ENCODE peak calls at places on chromosomes 13 and 19, in four cellular contexts. U is SK-N-SH, A is HepG2, X is K562. F is an unnamed sample.

GRCh38 chr13:48595330-48596127 is 58.2 kb upstream of the CYSLTR2 start:
- DNase-seq in U (peak; percentile 48), A (peak; percentile 79), X (peak; percentile 57), F (peak; percentile 32)

GRCh38 chr19:40611096-40611495 is 9.9 kb downstream of the LTBP4 start:
- DNase-seq in U (no peak), A (no peak), X (no peak), F (no peak)

GRCh38 chr13:38763446-38764381 is 76.8 kb downstream of the FREM2 start:
- DNase-seq in U (peak; percentile 36), A (peak; percentile 16), X (peak; percentile 24), F (peak; percentile 22)

GRCh38 chr13:33806470-33807248 is 11.3 kb upstream of the RFC3 start:
- DNase-seq in U (no peak), A (no peak), X (no peak), F (no peak)

GRCh38 chr13:39039033-39039432 is 777 bp downstream of the NHLRC3 start:
- DNase-seq in U (no peak), A (peak; percentile 12), X (peak; percentile 6), F (no peak)

GRCh38 chr19:48681127-48681470 is 8.3 kb upstream of the NTN5 start:
- DNase-seq in U (no peak), A (no peak), X (peak; percentile 64), F (no peak)

GRCh38 chr19:4986471-4986888 is 17.6 kb downstream of the KDM4B start:
- DNase-seq in U (no peak), A (no peak), X (no peak), F (no peak)

GRCh38 chr13:38875186-38875875 is 115.3 kb downstream of the STOML3 start:
- DNase-seq in U (no peak), A (no peak), X (no peak), F (no peak)

GRCh38 chr19:32677657-32678056 is 2.0 kb downstream of the RGS9BP start:
- DNase-seq in U (no peak), A (no peak), X (no peak), F (peak; percentile 30)

GRCh38 chr13:24038405-24038804 is 122.1 kb upstream of the SPATA13 start:
- DNase-seq in U (no peak), A (no peak), X (no peak), F (no peak)

GRCh38 chr19:13008926-13009787 is 13.9 kb downstream of the NFIX start:
- DNase-seq in U (peak; percentile 17), A (no peak), X (no peak), F (no peak)

GRCh38 chr13:24176351-24177101 is 16.0 kb downstream of the SPATA13 start:
- DNase-seq in U (no peak), A (peak; percentile 72), X (no peak), F (no peak)

GRCh38 chr13:103188688-103189326 is 122.6 kb upstream of the SLC10A2 start:
- DNase-seq in U (peak; percentile 23), A (no peak), X (no peak), F (no peak)

GRCh38 chr19:39823693-39824092 is 10.3 kb downstream of the DYRK1B start:
- DNase-seq in U (peak; percentile 52), A (no peak), X (no peak), F (no peak)

GRCh38 chr13:100855151-100855550 is 180.6 kb upstream of the TMTC4 start:
- DNase-seq in U (no peak), A (no peak), X (no peak), F (no peak)

GRCh38 chr19:4009990-4010807 is 2.7 kb downstream of the PIAS4 start:
- DNase-seq in U (peak; percentile 6), A (no peak), X (no peak), F (no peak)

GRCh38 chr13:44667950-44668349 is 91.8 kb upstream of the TSC22D1 start:
- DNase-seq in U (no peak), A (no peak), X (no peak), F (no peak)

GRCh38 chr13:108895220-108895704 is 265.9 kb downstream of the MYO16 start:
- DNase-seq in U (peak; percentile 38), A (peak; percentile 36), X (peak; percentile 48), F (no peak)

GRCh38 chr19:45306040-45306439 is 16.6 kb downstream of the CKM start:
- DNase-seq in U (no peak), A (no peak), X (no peak), F (no peak)

GRCh38 chr13:95349267-95349666 is 48.0 kb upstream of the ABCC4 start:
- DNase-seq in U (no peak), A (no peak), X (peak; percentile 53), F (no peak)

GRCh38 chr19:1445185-1445931 is 4.6 kb upstream of the APC2 start:
- DNase-seq in U (peak; percentile 94), A (peak; percentile 37), X (peak; percentile 87), F (peak; percentile 82)

GRCh38 chr13:102399791-102400618 is 1.8 kb downstream of the FGF14 start:
- DNase-seq in U (peak; percentile 78), A (no peak), X (no peak), F (peak; percentile 38)

GRCh38 chr13:46983881-46984280 is 87.0 kb upstream of the HTR2A start:
- DNase-seq in U (no peak), A (peak; percentile 32), X (no peak), F (no peak)

GRCh38 chr13:41833201-41833600 is 127.7 kb downstream of the VWA8 start:
- DNase-seq in U (no peak), A (no peak), X (no peak), F (no peak)

GRCh38 chr19:10104665-10105221 is 1.4 kb upstream of the PPAN start:
- DNase-seq in U (no peak), A (no peak), X (peak; percentile 79), F (no peak)

GRCh38 chr19:31144069-31144468 is 205.2 kb downstream of the TSHZ3 start:
- DNase-seq in U (no peak), A (no peak), X (no peak), F (no peak)

DNA sequence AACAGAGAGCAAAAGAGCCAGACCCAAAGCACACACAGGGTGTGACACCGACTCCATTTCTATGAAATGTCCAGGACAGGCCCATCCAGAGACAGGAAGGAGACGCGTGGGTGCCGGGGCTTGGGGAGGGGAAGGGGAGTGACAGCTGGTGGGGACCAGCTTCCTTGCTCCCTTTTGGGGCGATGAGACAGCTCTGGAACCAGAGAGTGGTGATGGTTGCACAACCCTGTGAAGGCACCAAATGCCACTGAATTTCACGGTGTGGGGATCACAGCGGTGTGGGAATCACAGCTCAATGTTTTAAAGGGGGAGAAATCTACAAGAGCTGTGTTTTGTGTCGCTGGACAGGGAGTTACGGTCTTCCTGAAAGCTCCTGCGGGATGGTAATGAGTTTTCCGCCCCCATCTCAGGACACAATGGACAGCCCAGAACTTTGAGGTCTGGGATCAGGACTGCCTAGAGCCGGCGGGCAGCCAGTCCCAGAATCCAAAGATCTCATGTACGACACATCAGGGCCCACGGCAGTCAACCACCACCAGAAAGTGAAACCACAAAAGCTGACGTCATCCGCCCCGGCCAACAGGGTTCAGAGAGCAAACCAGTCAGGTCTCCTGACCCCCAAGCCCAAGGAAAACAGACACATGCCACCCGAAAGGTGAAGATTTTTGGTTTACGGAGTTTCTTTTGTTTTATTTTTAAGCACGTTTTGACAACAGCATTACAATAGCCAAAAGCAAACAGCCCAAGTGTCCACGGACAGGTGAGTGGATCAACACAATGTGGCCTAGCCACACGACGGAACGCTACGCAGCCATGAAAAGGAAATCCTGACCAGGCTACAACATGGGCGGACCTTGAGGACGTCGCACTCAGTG is 7.3 kb downstream of the SGTA start:
- DNase-seq in U (no peak), A (peak; percentile 88), X (peak; percentile 64), F (no peak)
- TF ChIP-seq FOXJ3 in U (no peak), A (no peak), X (no peak), F (no peak)

GRCh38 chr19:7109678-7110289 is 40.3 kb downstream of the ZNF557 start:
- DNase-seq in U (no peak), A (peak; percentile 11), X (no peak), F (peak; percentile 33)
- TF ChIP-seq FOXJ3 in U (no peak), A (no peak), X (no peak), F (no peak)

GRCh38 chr19:46514589-46515289 is 19.1 kb upstream of the PNMA8B start:
- DNase-seq in U (no peak), A (no peak), X (no peak), F (no peak)

GRCh38 chr19:46515879-46516350 is 20.2 kb upstream of the PNMA8B start:
- DNase-seq in U (peak; percentile 77), A (peak; percentile 23), X (peak; percentile 58), F (no peak)

GRCh38 chr19:46511237-46511636 is 15.6 kb upstream of the PNMA8B start:
- DNase-seq in U (no peak), A (no peak), X (no peak), F (no peak)

GRCh38 chr19:46515290-46515609 is 19.6 kb upstream of the PNMA8B start:
- DNase-seq in U (no peak), A (no peak), X (no peak), F (no peak)

DNA sequence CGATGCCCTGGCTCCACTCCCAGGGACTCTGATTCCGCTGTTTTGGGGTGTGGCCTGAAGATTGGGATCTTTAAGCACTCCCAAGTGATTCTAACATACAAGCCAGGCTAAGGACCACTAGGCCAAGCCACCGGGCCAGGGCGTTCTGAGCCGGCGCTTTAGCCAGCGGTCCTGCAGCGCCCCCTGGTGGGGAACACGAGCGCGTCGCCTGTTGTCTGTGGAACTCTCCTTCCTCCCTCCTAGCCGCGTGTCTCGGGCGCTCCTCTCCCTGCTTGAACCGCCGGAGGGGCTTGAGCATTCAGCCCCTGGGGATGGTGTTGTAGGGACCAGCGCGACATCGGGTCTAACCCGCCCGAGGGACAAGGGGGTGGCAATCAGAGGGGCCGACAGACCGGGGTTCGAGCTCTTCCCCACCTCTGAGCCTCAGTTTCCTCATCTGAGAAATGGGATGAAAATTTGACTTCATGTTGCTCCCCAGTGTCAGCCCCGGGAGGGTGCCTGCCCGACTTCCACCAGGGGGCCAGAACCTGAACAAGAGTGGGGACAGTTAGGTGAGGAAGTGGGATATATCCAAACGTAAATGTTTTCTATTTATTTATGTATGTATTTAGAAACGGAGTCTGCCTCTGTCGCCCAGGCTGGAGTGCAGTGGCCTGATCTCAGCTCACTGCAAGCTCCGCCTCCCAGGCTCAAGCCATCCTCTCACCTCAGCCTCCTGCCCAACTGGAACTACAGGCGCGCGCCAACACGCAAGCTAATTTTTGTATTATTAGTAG is 18.0 kb upstream of the PNMA8B start:
- DNase-seq in U (peak; percentile 87), A (peak; percentile 44), X (peak; percentile 87), F (peak; percentile 90)
- TF ChIP-seq FOXJ3 in U (no peak), A (no peak), X (no peak), F (no peak)

GRCh38 chr13:85543144-85543543 is 256.1 kb downstream of the SLITRK6 start:
- DNase-seq in U (no peak), A (no peak), X (no peak), F (no peak)
- TF ChIP-seq FOXJ3 in U (no peak), A (no peak), X (no peak), F (no peak)

F was measured in WTC11.